ENCODE peak calls at places on chromosomes 2 and 18, in nine cellular contexts. C is stimulated activated CD4-positive, alpha-beta T cell treated with anti-CD3 and anti-CD28 coated beads, Interleukin-12 subunit alpha, Interleukin-12 subunit beta, amount 100 ng/mL, for 48 hours; U is fibroblast of mammary gland; I is epithelial cell of esophagus; S is EL; H is Calu3; A is GM19239; V is RPMI7951; O is CD8-positive, alpha-beta T cell. J is an unnamed sample.

GRCh38 chr2:217858519-217859466 is 144.0 kb downstream of the TNS1 start:
- DNase-seq in U (peak), A (no peak), I (peak), V (peak), S (peak), H (no peak), O (no peak), C (no peak), J (peak)

GRCh38 chr2:136582631-136583205 is 182.6 kb upstream of the THSD7B start:
- DNase-seq in U (peak), H (peak), V (peak), C (no peak), A (peak), S (no peak), I (peak), O (no peak), J (peak)

GRCh38 chr2:10785260-10785659 is 27.3 kb downstream of the PDIA6 start:
- DNase-seq in C (no peak), S (no peak), V (no peak), O (no peak), A (no peak), I (no peak), U (no peak), H (no peak), J (no peak)

GRCh38 chr2:241229563-241230401 is 41.3 kb downstream of the ANO7 start:
- DNase-seq in I (no peak), U (no peak), C (no peak), H (no peak), A (no peak), V (no peak), O (no peak), S (no peak), J (no peak)

GRCh38 chr2:120552800-120553471 is 182.7 kb upstream of the GLI2 start:
- DNase-seq in V (peak), S (peak), A (no peak), H (peak), I (peak), O (no peak), C (peak), U (peak), J (peak)

GRCh38 chr2:116487336-116487735 is 1327.2 kb upstream of the DDX18 start:
- DNase-seq in H (no peak), U (no peak), V (peak), C (no peak), A (no peak), S (no peak), O (no peak), I (no peak), J (no peak)

GRCh38 chr18:56036673-56037072 is 448.7 kb upstream of the TCF4 start:
- DNase-seq in S (no peak), A (no peak), V (no peak), I (no peak), C (no peak), O (no peak), H (no peak), U (peak), J (no peak)

GRCh38 chr2:50512397-50512796 is 519.5 kb downstream of the NRXN1 start:
- DNase-seq in H (no peak), U (no peak), O (no peak), V (no peak), I (no peak), C (no peak), A (no peak), S (no peak), J (no peak)

GRCh38 chr2:75076088-75076487 is 117.6 kb downstream of the POLE4 start:
- DNase-seq in U (no peak), O (no peak), I (no peak), H (no peak), S (no peak), V (no peak), A (no peak), C (no peak), J (no peak)

GRCh38 chr18:43682196-43682595 is 404.9 kb upstream of the SYT4 start:
- DNase-seq in U (no peak), C (no peak), A (no peak), H (no peak), O (no peak), V (no peak), I (no peak), S (no peak), J (no peak)

GRCh38 chr2:188701836-188702235 is 272.3 kb upstream of the COL3A1 start:
- DNase-seq in A (no peak), S (peak), I (peak), C (no peak), O (no peak), V (peak), U (peak), H (no peak), J (peak)

GRCh38 chr2:226362991-226363390 is 436.6 kb downstream of the IRS1 start:
- DNase-seq in A (no peak), I (peak), U (peak), S (peak), C (no peak), V (peak), H (peak), O (no peak), J (peak)